ENCODE peak calls at places on chromosomes 1 and 21, in eight cellular contexts. B is stomach, A is cardiac fibroblast, O is AG10803, P is epithelial cell of esophagus, Q is transverse colon, T is AG09309, F is PC-3. Y is an unnamed sample.

GRCh38 chr1:175191654-175192053 is 922 bp downstream of the KIAA0040 start:
- DNase-seq in F (no peak), A (no peak), O (peak), T (no peak), Q (peak), P (peak), B (no peak), Y (no peak)

GRCh38 chr1:235763962-235764361 is 102.7 kb downstream of the LYST start:
- DNase-seq in F (no peak), A (no peak), B (no peak), O (no peak), Q (no peak), T (no peak), P (peak), Y (no peak)

GRCh38 chr1:182213163-182213562 is 151.7 kb upstream of the ZNF648 start:
- DNase-seq in T (no peak), Q (no peak), F (no peak), B (no peak), P (no peak), O (no peak), A (no peak), Y (no peak)

GRCh38 chr21:31641416-31641922 is 18.0 kb upstream of the SOD1 start:
- DNase-seq in T (no peak), F (no peak), P (no peak), B (no peak), O (no peak), Q (no peak), A (no peak), Y (no peak)

GRCh38 chr21:41321211-41321907 is 4.8 kb downstream of the FAM3B start:
- DNase-seq in F (no peak), P (no peak), Q (no peak), O (no peak), B (no peak), A (no peak), T (no peak), Y (peak)

GRCh38 chr1:165369255-165369848 is 12.8 kb upstream of the LMX1A start:
- DNase-seq in Q (peak), T (no peak), B (peak), O (peak), P (peak), F (peak), A (peak), Y (peak)

GRCh38 chr1:150613061-150613920 is 16.1 kb downstream of the ENSA start:
- DNase-seq in B (no peak), Q (peak), P (peak), F (peak), A (peak), T (peak), O (peak), Y (no peak)

GRCh38 chr1:209895709-209896108 is 42.3 kb upstream of the SYT14 start:
- DNase-seq in P (peak), F (peak), T (peak), O (peak), B (no peak), Q (no peak), A (peak), Y (no peak)

GRCh38 chr1:232440325-232441059 is 189.4 kb downstream of the SIPA1L2 start:
- DNase-seq in T (no peak), O (no peak), B (no peak), Q (no peak), A (no peak), P (peak), F (no peak), Y (no peak)

GRCh38 chr1:42439940-42440339 is 15.9 kb downstream of the ZMYND12 start:
- DNase-seq in B (no peak), F (peak), A (peak), T (peak), O (peak), P (peak), Q (no peak), Y (no peak)

GRCh38 chr1:203143671-203144070 is 16.1 kb downstream of the ADORA1 start:
- DNase-seq in T (no peak), P (no peak), B (no peak), A (peak), O (no peak), F (no peak), Q (no peak), Y (no peak)

GRCh38 chr1:30419831-30420230 is 303.6 kb downstream of the MATN1 start:
- DNase-seq in F (no peak), B (no peak), P (no peak), A (no peak), Q (no peak), O (no peak), T (no peak), Y (no peak)

GRCh38 chr1:225428066-225428878 is 434 bp upstream of the LBR start:
- DNase-seq in B (peak), A (peak), T (no peak), Q (peak), P (peak), O (peak), F (peak), Y (peak)

GRCh38 chr1:165773324-165773965 is 4.8 kb upstream of the TMCO1 start:
- DNase-seq in T (peak), O (peak), Q (no peak), A (peak), F (peak), P (peak), B (no peak), Y (no peak)

GRCh38 chr1:194537521-194537920 is 1351.1 kb upstream of the B3GALT2 start:
- DNase-seq in F (no peak), P (no peak), Q (no peak), T (no peak), A (no peak), B (no peak), O (no peak), Y (no peak)

GRCh38 chr1:9315411-9316079 is 22.9 kb downstream of the SPSB1 start:
- DNase-seq in A (peak), B (no peak), P (peak), O (peak), T (peak), F (no peak), Q (no peak), Y (no peak)

GRCh38 chr1:12542596-12543592 is 75.1 kb downstream of the DHRS3 start:
- DNase-seq in O (no peak), A (no peak), Q (no peak), F (no peak), P (no peak), B (no peak), T (no peak), Y (no peak)

GRCh38 chr1:228964178-228964819 is 229.0 kb downstream of the RHOU start:
- DNase-seq in F (peak), B (peak), Q (peak), A (peak), T (peak), O (peak), P (peak), Y (peak)

GRCh38 chr1:82515650-82516049 is 714.9 kb downstream of the ADGRL2 start:
- DNase-seq in T (no peak), Q (no peak), O (peak), A (no peak), F (no peak), P (peak), B (no peak), Y (no peak)

GRCh38 chr1:175914115-175914514 is 170.7 kb upstream of the TNR start:
- DNase-seq in B (no peak), T (no peak), P (no peak), A (no peak), Q (no peak), F (no peak), O (no peak), Y (no peak)

GRCh38 chr1:32925360-32926142 is 24.4 kb upstream of the TMEM54 start:
- DNase-seq in T (no peak), P (peak), F (no peak), B (no peak), O (no peak), A (peak), Q (peak), Y (peak)

GRCh38 chr1:231929311-231929710 is 302.7 kb downstream of the DISC1 start:
- DNase-seq in Q (no peak), B (no peak), P (peak), A (peak), T (peak), F (no peak), O (peak), Y (no peak)

GRCh38 chr1:24277420-24278169 is 41.6 kb upstream of the GRHL3 start:
- DNase-seq in B (no peak), A (peak), O (peak), T (no peak), Q (no peak), F (peak), P (peak), Y (no peak)

GRCh38 chr1:87064981-87065380 is 150.5 kb downstream of the HS2ST1 start:
- DNase-seq in Q (no peak), O (no peak), B (no peak), F (peak), P (no peak), T (peak), A (no peak), Y (no peak)

GRCh38 chr1:1371741-1372711 is 3.0 kb downstream of the AURKAIP1 start:
- DNase-seq in A (peak), F (peak), T (no peak), O (peak), B (peak), P (peak), Q (peak), Y (peak)

GRCh38 chr1:10635992-10636391 is 160.5 kb downstream of the CASZ1 start:
- DNase-seq in P (peak), Q (no peak), B (peak), T (no peak), F (no peak), O (no peak), A (no peak), Y (no peak)
- H3K4me3 ChIP-seq in P (peak), Q (no peak), B (no peak), T (no peak), F (peak), O (no peak), A (no peak), Y (no peak)

GRCh38 chr1:39575191-39576015 is 1.2 kb downstream of the PABPC4 start:
- DNase-seq in O (peak), F (peak), A (peak), Q (peak), T (peak), P (peak), B (peak), Y (peak)

GRCh38 chr1:39573097-39573465 is 3.5 kb downstream of the PABPC4 start:
- DNase-seq in Q (no peak), O (no peak), F (no peak), A (no peak), P (no peak), T (no peak), B (no peak), Y (no peak)

GRCh38 chr1:39576016-39576657 is 453 bp downstream of the PABPC4 start:
- DNase-seq in T (no peak), F (peak), B (peak), O (peak), A (peak), P (peak), Q (peak), Y (peak)

GRCh38 chr1:39573736-39574624 is 2.6 kb downstream of the PABPC4 start:
- DNase-seq in O (peak), A (peak), T (peak), F (peak), B (no peak), Q (no peak), P (no peak), Y (no peak)

DNA sequence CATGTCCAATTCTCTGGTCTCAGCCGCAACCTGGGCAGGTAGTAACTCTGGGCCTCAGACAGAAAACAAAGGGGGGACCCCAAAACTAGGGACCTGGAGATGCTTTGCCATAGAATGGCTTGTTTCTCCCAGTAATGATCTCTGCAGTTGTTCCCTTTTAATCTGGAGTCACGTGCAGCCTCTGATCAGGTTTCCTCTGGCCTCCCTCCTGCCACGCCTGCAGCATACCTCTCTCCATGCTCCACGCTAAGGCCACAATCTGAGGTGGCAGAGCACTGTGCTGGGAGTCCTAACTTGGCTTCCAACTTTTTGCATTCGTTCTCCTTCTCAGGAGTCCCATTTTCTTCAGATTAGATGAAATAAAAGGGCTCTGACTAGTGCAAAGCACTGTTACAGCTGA is 1.9 kb downstream of the PABPC4 start:
- DNase-seq in B (peak), T (no peak), F (peak), Q (peak), A (peak), P (peak), O (no peak), Y (peak)
- H3K4me3 ChIP-seq in B (peak), T (peak), F (peak), Q (peak), A (peak), P (peak), O (peak), Y (peak)

GRCh38 chr1:75765697-75766355 is 20.2 kb upstream of the RABGGTB start:
- DNase-seq in A (peak), F (peak), T (peak), P (peak), B (no peak), O (peak), Q (no peak), Y (no peak)
- H3K4me3 ChIP-seq in A (no peak), F (peak), T (no peak), P (no peak), B (no peak), O (no peak), Q (no peak), Y (no peak)

GRCh38 chr1:157566484-157567300 is 14.4 kb upstream of the FCRL5 start:
- DNase-seq in F (no peak), A (no peak), T (no peak), Q (no peak), O (no peak), B (no peak), P (no peak), Y (no peak)

GRCh38 chr1:157558119-157558518 is 5.8 kb upstream of the FCRL5 start:
- DNase-seq in F (no peak), A (no peak), T (no peak), P (no peak), Q (no peak), O (no peak), B (no peak), Y (no peak)

DNA sequence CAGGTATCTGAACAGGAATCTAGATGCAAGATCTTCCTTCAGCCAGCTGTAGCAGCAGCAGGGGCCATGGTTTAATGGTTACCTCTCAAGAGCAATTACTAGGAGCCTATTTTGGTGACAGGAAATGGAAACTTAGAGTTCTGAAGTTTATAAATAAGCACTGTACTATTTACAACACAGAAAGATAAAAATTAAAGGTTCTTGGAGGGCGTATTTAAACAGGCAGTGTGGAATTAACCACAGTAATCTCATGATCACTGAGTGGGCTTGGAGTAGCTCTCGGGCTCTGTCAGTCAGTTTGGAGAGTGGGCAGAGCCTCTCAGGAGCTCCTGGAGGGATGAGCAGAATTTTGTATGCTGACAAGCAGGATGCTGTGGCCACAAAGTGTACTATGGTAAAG is 10.2 kb upstream of the FCRL5 start:
- DNase-seq in F (no peak), A (no peak), B (no peak), O (no peak), Q (no peak), T (no peak), P (no peak), Y (no peak)
- H3K4me3 ChIP-seq in F (no peak), A (no peak), B (no peak), O (no peak), Q (no peak), T (no peak), P (no peak), Y (no peak)

GRCh38 chr21:45457832-45458172 is 52.8 kb downstream of the COL18A1 start:
- DNase-seq in Q (no peak), B (no peak), T (no peak), A (no peak), O (no peak), P (no peak), F (no peak), Y (no peak)
- H3K4me3 ChIP-seq in Q (no peak), B (no peak), T (no peak), A (no peak), O (no peak), P (no peak), F (no peak), Y (no peak)